ENCODE peak calls at places on chromosome 1, in nine cellular contexts. I is stromal cell of bone marrow, J is DND-41, M is hippocampal formation, C is smooth muscle cell of the brain vasculature, Z is AG08396, Y is mesenchymal stem cell, H is amniotic stem cell, L is stomach. V is an unnamed sample.
A peak's percentile ranks its signal among the peaks of the same experiment; 100 is the strongest.

GRCh38 chr1:183124259-183124658 is 61.8 kb upstream of the LAMC2 start:
- DNase-seq in C (no peak), I (no peak), M (no peak), L (no peak), J (no peak), Y (no peak), Z (no peak), H (no peak), V (peak; percentile 28)

GRCh38 chr1:189141056-189141455 is 1336.6 kb downstream of the BRINP3 start:
- DNase-seq in L (no peak), M (no peak), I (no peak), Z (no peak), J (peak; percentile 16), H (no peak), C (no peak), Y (no peak), V (no peak)

GRCh38 chr1:39047374-39048229 is 21.5 kb downstream of the NDUFS5 start:
- DNase-seq in Z (peak; percentile 75), M (no peak), I (peak; percentile 90), C (no peak), Y (peak; percentile 90), H (peak; percentile 65), L (no peak), J (peak; percentile 8), V (peak; percentile 95)

GRCh38 chr1:54615531-54616245 is 7.6 kb downstream of the FAM151A start:
- DNase-seq in J (no peak), L (no peak), C (no peak), Z (no peak), I (no peak), Y (no peak), M (no peak), H (no peak), V (no peak)

GRCh38 chr1:150420560-150421265 is 56.8 kb downstream of the RPRD2 start:
- DNase-seq in H (no peak), L (no peak), Z (no peak), I (no peak), M (no peak), Y (no peak), C (no peak), J (no peak), V (peak; percentile 28)

GRCh38 chr1:204429746-204430145 is 18.1 kb upstream of the PPP1R15B start:
- DNase-seq in C (no peak), I (no peak), Z (no peak), Y (no peak), L (peak; percentile 15), M (no peak), J (no peak), H (no peak), V (no peak)

GRCh38 chr1:1619917-1620361 is 4.6 kb downstream of the MIB2 start:
- DNase-seq in J (no peak), M (no peak), Z (no peak), L (no peak), I (no peak), H (no peak), Y (no peak), C (no peak), V (no peak)

GRCh38 chr1:26145960-26146294 is 13.0 kb upstream of the FAM110D start:
- DNase-seq in Y (no peak), C (no peak), M (no peak), I (no peak), L (no peak), H (no peak), Z (no peak), J (no peak), V (no peak)

GRCh38 chr1:3743826-3744225 is 8.4 kb upstream of the CCDC27 start:
- DNase-seq in H (no peak), L (no peak), M (no peak), I (no peak), J (no peak), Z (no peak), Y (no peak), C (no peak), V (no peak)

GRCh38 chr1:16367968-16368910 is 1.2 kb downstream of the SZRD1 start:
- DNase-seq in J (no peak), H (no peak), Y (peak; percentile 58), C (no peak), M (no peak), Z (no peak), I (no peak), L (no peak), V (peak; percentile 37)

GRCh38 chr1:226903819-226904710 is 33.6 kb downstream of the PSEN2 start:
- DNase-seq in L (no peak), J (no peak), H (no peak), M (no peak), Y (no peak), C (peak; percentile 81), Z (peak; percentile 46), I (peak; percentile 70), V (peak; percentile 88)

GRCh38 chr1:197615693-197616011 is 159.6 kb downstream of the DENND1B start:
- DNase-seq in J (no peak), C (no peak), L (no peak), M (no peak), Z (no peak), Y (no peak), I (no peak), H (no peak), V (no peak)

GRCh38 chr1:219990782-219991510 is 55.4 kb downstream of the EPRS1 start:
- DNase-seq in H (peak; percentile 2), J (no peak), Y (peak; percentile 61), M (no peak), Z (peak; percentile 12), I (peak; percentile 39), L (no peak), C (peak; percentile 17), V (peak; percentile 70)

GRCh38 chr1:218254296-218254918 is 30.7 kb upstream of the RRP15 start:
- DNase-seq in L (no peak), Z (no peak), Y (no peak), H (no peak), C (no peak), I (no peak), M (no peak), J (no peak), V (no peak)

GRCh38 chr1:181117648-181118449 is 29.3 kb downstream of the IER5 start:
- DNase-seq in C (no peak), Y (peak; percentile 90), Z (peak; percentile 39), M (no peak), I (no peak), J (no peak), H (no peak), L (peak; percentile 50), V (peak; percentile 74)

GRCh38 chr1:160779662-160780397 is 16.1 kb upstream of the LY9 start:
- DNase-seq in Z (no peak), L (no peak), C (no peak), H (no peak), M (no peak), Y (peak; percentile 1), J (peak; percentile 52), I (no peak), V (peak; percentile 12)

GRCh38 chr1:221669441-221669840 is 72.4 kb downstream of the DUSP10 start:
- DNase-seq in M (no peak), L (no peak), I (no peak), H (no peak), J (no peak), Y (no peak), C (no peak), Z (no peak), V (no peak)

GRCh38 chr1:37726191-37726590 is 33.9 kb downstream of the CDCA8 start:
- DNase-seq in C (no peak), L (no peak), Y (no peak), J (no peak), I (no peak), M (peak; percentile 71), H (no peak), Z (no peak), V (no peak)

GRCh38 chr1:87410771-87411170 is 82.1 kb downstream of the LMO4 start:
- DNase-seq in M (peak; percentile 89), I (no peak), C (no peak), Y (peak; percentile 27), L (peak; percentile 54), Z (no peak), H (no peak), J (peak; percentile 4), V (no peak)

GRCh38 chr1:46615735-46616134 is 876 bp downstream of the MOB3C start:
- DNase-seq in L (no peak), H (no peak), M (no peak), C (no peak), Z (no peak), I (no peak), Y (peak; percentile 12), J (peak; percentile 35), V (no peak)

V was measured in choroid plexus epithelial cell.